ENCODE peak calls at places on chromosomes 16 and 17, in eight cellular contexts. One of them, this sample, is unnamed.
A peak's percentile ranks its signal among the peaks of the same experiment; 100 is the strongest.

GRCh38 chr16:73813523-73813922 is 483.1 kb upstream of the PSMD7 start:
- DNase-seq in astrocyte of the spinal cord: no peak
- DNase-seq in CD8-positive, alpha-beta T cell: no peak
- DNase-seq in keratinocyte: no peak
- DNase-seq in fibroblast of mammary gland: no peak
- DNase-seq in cardiac fibroblast: no peak
- DNase-seq in sigmoid colon: no peak
- DNase-seq in mammary epithelial cell: no peak
- DNase-seq in this sample: no peak

GRCh38 chr16:69273009-69273408 is 38.1 kb upstream of the VPS4A start:
- DNase-seq in astrocyte of the spinal cord: peak; percentile 81
- DNase-seq in CD8-positive, alpha-beta T cell: no peak
- DNase-seq in keratinocyte: no peak
- DNase-seq in fibroblast of mammary gland: peak; percentile 85
- DNase-seq in cardiac fibroblast: peak; percentile 85
- DNase-seq in sigmoid colon: no peak
- DNase-seq in mammary epithelial cell: no peak
- DNase-seq in this sample: no peak

GRCh38 chr17:44996304-44996703 is 28.2 kb upstream of the C1QL1 start:
- DNase-seq in astrocyte of the spinal cord: no peak
- DNase-seq in CD8-positive, alpha-beta T cell: no peak
- DNase-seq in keratinocyte: no peak
- DNase-seq in fibroblast of mammary gland: no peak
- DNase-seq in cardiac fibroblast: no peak
- DNase-seq in sigmoid colon: no peak
- DNase-seq in mammary epithelial cell: no peak
- DNase-seq in this sample: no peak

GRCh38 chr16:72967941-72968340 is 80.0 kb downstream of the ZFHX3 start:
- DNase-seq in astrocyte of the spinal cord: no peak
- DNase-seq in CD8-positive, alpha-beta T cell: no peak
- DNase-seq in keratinocyte: no peak
- DNase-seq in fibroblast of mammary gland: no peak
- DNase-seq in cardiac fibroblast: no peak
- DNase-seq in sigmoid colon: no peak
- DNase-seq in mammary epithelial cell: no peak
- DNase-seq in this sample: no peak

GRCh38 chr17:2176484-2177175 is 121.7 kb downstream of the HIC1 start:
- DNase-seq in astrocyte of the spinal cord: no peak
- DNase-seq in CD8-positive, alpha-beta T cell: no peak
- DNase-seq in keratinocyte: no peak
- DNase-seq in fibroblast of mammary gland: no peak
- DNase-seq in cardiac fibroblast: no peak
- DNase-seq in sigmoid colon: peak; percentile 59
- DNase-seq in mammary epithelial cell: no peak
- DNase-seq in this sample: no peak

GRCh38 chr17:17966399-17966798 is 5.8 kb downstream of the TOM1L2 start:
- DNase-seq in astrocyte of the spinal cord: no peak
- DNase-seq in CD8-positive, alpha-beta T cell: no peak
- DNase-seq in keratinocyte: no peak
- DNase-seq in fibroblast of mammary gland: no peak
- DNase-seq in cardiac fibroblast: no peak
- DNase-seq in sigmoid colon: no peak
- DNase-seq in mammary epithelial cell: no peak
- DNase-seq in this sample: no peak

GRCh38 chr17:77666881-77667395 is 291.6 kb upstream of the TNRC6C start:
- DNase-seq in astrocyte of the spinal cord: no peak
- DNase-seq in CD8-positive, alpha-beta T cell: peak; percentile 58
- DNase-seq in keratinocyte: no peak
- DNase-seq in fibroblast of mammary gland: no peak
- DNase-seq in cardiac fibroblast: peak; percentile 5
- DNase-seq in sigmoid colon: peak; percentile 4
- DNase-seq in mammary epithelial cell: no peak
- DNase-seq in this sample: no peak

GRCh38 chr17:73791644-73792043 is 147.4 kb upstream of the SDK2 start:
- DNase-seq in astrocyte of the spinal cord: no peak
- DNase-seq in CD8-positive, alpha-beta T cell: no peak
- DNase-seq in keratinocyte: no peak
- DNase-seq in fibroblast of mammary gland: no peak
- DNase-seq in cardiac fibroblast: no peak
- DNase-seq in sigmoid colon: no peak
- DNase-seq in mammary epithelial cell: no peak
- DNase-seq in this sample: no peak

GRCh38 chr17:28524476-28525415 is 18.6 kb downstream of the FOXN1 start:
- DNase-seq in astrocyte of the spinal cord: peak; percentile 52
- DNase-seq in CD8-positive, alpha-beta T cell: no peak
- DNase-seq in keratinocyte: no peak
- DNase-seq in fibroblast of mammary gland: peak; percentile 22
- DNase-seq in cardiac fibroblast: peak; percentile 74
- DNase-seq in sigmoid colon: no peak
- DNase-seq in mammary epithelial cell: peak; percentile 70
- DNase-seq in this sample: no peak

GRCh38 chr17:10105513-10106001 is 92.8 kb downstream of the GAS7 start:
- DNase-seq in astrocyte of the spinal cord: no peak
- DNase-seq in CD8-positive, alpha-beta T cell: no peak
- DNase-seq in keratinocyte: peak; percentile 5
- DNase-seq in fibroblast of mammary gland: peak; percentile 72
- DNase-seq in cardiac fibroblast: peak; percentile 90
- DNase-seq in sigmoid colon: peak; percentile 93
- DNase-seq in mammary epithelial cell: no peak
- DNase-seq in this sample: no peak

GRCh38 chr17:73710095-73710592 is 65.9 kb upstream of the SDK2 start:
- DNase-seq in astrocyte of the spinal cord: peak; percentile 29
- DNase-seq in CD8-positive, alpha-beta T cell: peak; percentile 53
- DNase-seq in keratinocyte: peak; percentile 38
- DNase-seq in fibroblast of mammary gland: peak; percentile 63
- DNase-seq in cardiac fibroblast: peak; percentile 66
- DNase-seq in sigmoid colon: no peak
- DNase-seq in mammary epithelial cell: peak; percentile 61
- DNase-seq in this sample: peak; percentile 7

GRCh38 chr16:634051-634670 is 1.9 kb downstream of the METTL26 start:
- DNase-seq in astrocyte of the spinal cord: no peak
- DNase-seq in CD8-positive, alpha-beta T cell: no peak
- DNase-seq in keratinocyte: no peak
- DNase-seq in fibroblast of mammary gland: no peak
- DNase-seq in cardiac fibroblast: no peak
- DNase-seq in sigmoid colon: no peak
- DNase-seq in mammary epithelial cell: no peak
- DNase-seq in this sample: no peak

GRCh38 chr17:27551701-27552466 is 79.1 kb upstream of the LGALS9 start:
- DNase-seq in astrocyte of the spinal cord: no peak
- DNase-seq in CD8-positive, alpha-beta T cell: no peak
- DNase-seq in keratinocyte: peak; percentile 54
- DNase-seq in fibroblast of mammary gland: no peak
- DNase-seq in cardiac fibroblast: no peak
- DNase-seq in sigmoid colon: no peak
- DNase-seq in mammary epithelial cell: peak; percentile 37
- DNase-seq in this sample: no peak

GRCh38 chr17:48505788-48506187 is 25.0 kb downstream of the HOXB1 start:
- DNase-seq in astrocyte of the spinal cord: peak; percentile 84
- DNase-seq in CD8-positive, alpha-beta T cell: no peak
- DNase-seq in keratinocyte: peak; percentile 30
- DNase-seq in fibroblast of mammary gland: peak; percentile 93
- DNase-seq in cardiac fibroblast: peak; percentile 78
- DNase-seq in sigmoid colon: no peak
- DNase-seq in mammary epithelial cell: peak; percentile 82
- DNase-seq in this sample: no peak

GRCh38 chr16:71852146-71852545 is 6.4 kb downstream of the ATXN1L start:
- DNase-seq in astrocyte of the spinal cord: no peak
- DNase-seq in CD8-positive, alpha-beta T cell: no peak
- DNase-seq in keratinocyte: no peak
- DNase-seq in fibroblast of mammary gland: no peak
- DNase-seq in cardiac fibroblast: no peak
- DNase-seq in sigmoid colon: no peak
- DNase-seq in mammary epithelial cell: no peak
- DNase-seq in this sample: no peak

GRCh38 chr16:48194828-48195566 is 39.2 kb upstream of the ABCC12 start:
- DNase-seq in astrocyte of the spinal cord: peak; percentile 53
- DNase-seq in CD8-positive, alpha-beta T cell: no peak
- DNase-seq in keratinocyte: peak; percentile 95
- DNase-seq in fibroblast of mammary gland: peak; percentile 19
- DNase-seq in cardiac fibroblast: peak; percentile 15
- DNase-seq in sigmoid colon: no peak
- DNase-seq in mammary epithelial cell: peak; percentile 90
- DNase-seq in this sample: peak; percentile 29

GRCh38 chr16:21611178-21611545 is 11.8 kb downstream of the METTL9 start:
- DNase-seq in astrocyte of the spinal cord: no peak
- DNase-seq in CD8-positive, alpha-beta T cell: no peak
- DNase-seq in keratinocyte: no peak
- DNase-seq in fibroblast of mammary gland: peak; percentile 81
- DNase-seq in cardiac fibroblast: peak; percentile 52
- DNase-seq in sigmoid colon: no peak
- DNase-seq in mammary epithelial cell: no peak
- DNase-seq in this sample: no peak
- H3K4me3 ChIP-seq in astrocyte of the spinal cord: no peak overlapping the region
- H3K4me3 ChIP-seq in CD8-positive, alpha-beta T cell: no peak overlapping the region
- H3K4me3 ChIP-seq in keratinocyte: no peak overlapping the region
- H3K4me3 ChIP-seq in fibroblast of mammary gland: no peak overlapping the region
- H3K4me3 ChIP-seq in cardiac fibroblast: no peak overlapping the region
- H3K4me3 ChIP-seq in sigmoid colon: no peak overlapping the region
- H3K4me3 ChIP-seq in mammary epithelial cell: no peak overlapping the region
- H3K4me3 ChIP-seq in this sample: no peak overlapping the region

DNA sequence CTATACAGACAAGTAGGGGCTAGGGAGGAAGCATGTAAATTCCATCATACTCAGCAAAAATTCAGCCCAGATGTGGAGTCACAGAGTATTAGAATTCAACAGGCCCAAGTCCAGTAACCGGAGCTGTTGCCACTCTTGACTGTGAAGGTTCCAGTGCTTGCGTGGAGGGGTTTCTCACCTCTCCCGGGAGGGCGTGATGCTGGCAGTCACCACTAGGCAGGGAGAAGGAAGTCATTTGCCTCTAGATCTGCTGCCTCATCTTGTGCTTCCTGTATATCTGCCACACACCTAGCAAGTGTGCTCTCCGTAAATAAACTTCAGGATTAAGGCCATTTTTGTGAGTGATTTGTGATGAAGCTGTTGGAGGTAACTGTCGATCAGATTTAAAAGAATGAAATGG is 1.0 kb upstream of the CKLF start:
- DNase-seq in astrocyte of the spinal cord: no peak
- DNase-seq in CD8-positive, alpha-beta T cell: peak; percentile 42
- DNase-seq in keratinocyte: no peak
- DNase-seq in fibroblast of mammary gland: peak; percentile 41
- DNase-seq in cardiac fibroblast: no peak
- DNase-seq in sigmoid colon: no peak
- DNase-seq in mammary epithelial cell: no peak
- DNase-seq in this sample: no peak
- TF ChIP-seq CTCF in astrocyte of the spinal cord: peak; percentile 15
- TF ChIP-seq CTCF in CD8-positive, alpha-beta T cell: peak; percentile 33
- TF ChIP-seq CTCF in keratinocyte: peak; percentile 21
- TF ChIP-seq CTCF in fibroblast of mammary gland: peak; percentile 20
- TF ChIP-seq CTCF in cardiac fibroblast: peak; percentile 30
- TF ChIP-seq CTCF in sigmoid colon: no peak
- TF ChIP-seq CTCF in mammary epithelial cell: no peak
- TF ChIP-seq CTCF in this sample: peak; percentile 44

GRCh38 chr17:38672788-38673713 is 1.7 kb downstream of the EPOP start:
- DNase-seq in astrocyte of the spinal cord: no peak
- DNase-seq in CD8-positive, alpha-beta T cell: no peak
- DNase-seq in keratinocyte: no peak
- DNase-seq in fibroblast of mammary gland: no peak
- DNase-seq in cardiac fibroblast: no peak
- DNase-seq in sigmoid colon: no peak
- DNase-seq in mammary epithelial cell: no peak
- DNase-seq in this sample: no peak
- H3K4me3 ChIP-seq in astrocyte of the spinal cord: no peak overlapping the region
- H3K4me3 ChIP-seq in CD8-positive, alpha-beta T cell: peak overlapping the region; percentile 58
- H3K4me3 ChIP-seq in keratinocyte: peak overlapping the region; percentile 69
- H3K4me3 ChIP-seq in fibroblast of mammary gland: no peak overlapping the region
- H3K4me3 ChIP-seq in cardiac fibroblast: no peak overlapping the region
- H3K4me3 ChIP-seq in sigmoid colon: peak overlapping the region; percentile 59
- H3K4me3 ChIP-seq in mammary epithelial cell: no peak overlapping the region
- H3K4me3 ChIP-seq in this sample: no peak overlapping the region

GRCh38 chr17:82862758-82863645 is 23.2 kb upstream of the ZNF750 start:
- DNase-seq in astrocyte of the spinal cord: no peak
- DNase-seq in CD8-positive, alpha-beta T cell: no peak
- DNase-seq in keratinocyte: no peak
- DNase-seq in fibroblast of mammary gland: no peak
- DNase-seq in cardiac fibroblast: no peak
- DNase-seq in sigmoid colon: no peak
- DNase-seq in mammary epithelial cell: no peak
- DNase-seq in this sample: no peak
- TF ChIP-seq CTCF in astrocyte of the spinal cord: no peak
- TF ChIP-seq CTCF in CD8-positive, alpha-beta T cell: no peak
- TF ChIP-seq CTCF in keratinocyte: no peak
- TF ChIP-seq CTCF in fibroblast of mammary gland: no peak
- TF ChIP-seq CTCF in cardiac fibroblast: no peak
- TF ChIP-seq CTCF in sigmoid colon: no peak
- TF ChIP-seq CTCF in mammary epithelial cell: no peak
- TF ChIP-seq CTCF in this sample: no peak

GRCh38 chr17:57182621-57183020 is 73.7 kb upstream of the MSI2 start:
- DNase-seq in astrocyte of the spinal cord: no peak
- DNase-seq in CD8-positive, alpha-beta T cell: no peak
- DNase-seq in keratinocyte: no peak
- DNase-seq in fibroblast of mammary gland: no peak
- DNase-seq in cardiac fibroblast: no peak
- DNase-seq in sigmoid colon: no peak
- DNase-seq in mammary epithelial cell: no peak
- DNase-seq in this sample: no peak

GRCh38 chr17:57187391-57187790 is 68.9 kb upstream of the MSI2 start:
- DNase-seq in astrocyte of the spinal cord: no peak
- DNase-seq in CD8-positive, alpha-beta T cell: no peak
- DNase-seq in keratinocyte: no peak
- DNase-seq in fibroblast of mammary gland: no peak
- DNase-seq in cardiac fibroblast: no peak
- DNase-seq in sigmoid colon: no peak
- DNase-seq in mammary epithelial cell: no peak
- DNase-seq in this sample: no peak

DNA sequence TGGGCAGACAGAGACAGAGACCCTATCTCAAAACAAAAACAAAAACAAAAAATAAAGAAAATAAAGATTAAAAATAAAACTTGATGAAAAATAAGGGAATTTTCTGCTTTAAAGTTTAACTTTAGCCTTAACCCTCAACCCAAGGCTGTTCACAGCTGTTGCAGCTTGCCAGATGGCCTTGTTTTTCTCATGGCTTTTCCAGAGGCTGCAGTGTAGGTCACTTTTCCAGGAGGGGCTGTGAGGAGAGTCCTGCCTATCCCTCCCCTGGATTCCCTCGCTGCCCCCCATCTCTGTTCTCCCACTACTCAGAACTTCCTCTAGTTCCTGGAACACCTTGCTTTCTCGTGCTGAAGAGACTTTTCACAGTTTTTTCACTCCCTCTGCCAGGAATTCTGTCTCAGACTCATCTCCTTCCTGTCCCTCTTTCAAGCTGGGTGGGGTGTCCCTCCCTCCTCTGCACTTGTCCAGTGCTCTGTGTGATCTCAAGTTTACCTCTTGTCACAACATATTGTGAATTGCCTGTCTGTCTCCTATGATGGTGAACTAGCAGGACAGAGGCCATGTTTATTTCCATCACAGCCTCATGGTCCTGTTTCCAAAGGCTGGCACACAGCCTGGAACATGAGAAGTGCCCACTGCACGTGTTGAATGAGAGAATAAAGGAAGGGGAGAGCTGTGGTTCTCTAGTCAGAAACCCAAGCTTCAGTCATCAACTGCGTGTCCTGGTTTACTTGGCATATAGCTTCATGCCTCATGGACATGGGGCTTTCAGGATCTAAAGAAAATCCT is 69.9 kb upstream of the MSI2 start:
- DNase-seq in astrocyte of the spinal cord: no peak
- DNase-seq in CD8-positive, alpha-beta T cell: no peak
- DNase-seq in keratinocyte: no peak
- DNase-seq in fibroblast of mammary gland: no peak
- DNase-seq in cardiac fibroblast: no peak
- DNase-seq in sigmoid colon: no peak
- DNase-seq in mammary epithelial cell: no peak
- DNase-seq in this sample: no peak
- H3K4me3 ChIP-seq in astrocyte of the spinal cord: no peak overlapping the region
- H3K4me3 ChIP-seq in CD8-positive, alpha-beta T cell: no peak overlapping the region
- H3K4me3 ChIP-seq in keratinocyte: no peak overlapping the region
- H3K4me3 ChIP-seq in fibroblast of mammary gland: no peak overlapping the region
- H3K4me3 ChIP-seq in cardiac fibroblast: no peak overlapping the region
- H3K4me3 ChIP-seq in sigmoid colon: no peak overlapping the region
- H3K4me3 ChIP-seq in mammary epithelial cell: no peak overlapping the region
- H3K4me3 ChIP-seq in this sample: no peak overlapping the region

This sample was measured in epithelial cell of proximal tubule.